ENCODE peak calls at places on chromosomes 11 and 22, in ten cellular contexts. B, U, D, L, Z, O, S, P, I and Q are unnamed samples.

GRCh38 chr11:40388097-40388818 is 1071.2 kb downstream of the LRRC4C start:
- DNase-seq in O (no peak), U (no peak), L (no peak), B (peak), D (no peak), S (no peak), Z (no peak), I (no peak), P (no peak), Q (no peak)

GRCh38 chr22:42819412-42820069 is 37.5 kb downstream of the ARFGAP3 start:
- DNase-seq in U (no peak), S (no peak), D (no peak), O (no peak), I (no peak), L (no peak), B (no peak), Z (no peak), P (no peak), Q (no peak)

GRCh38 chr11:120327311-120327710 is 2.2 kb downstream of the TLCD5 start:
- DNase-seq in S (no peak), U (no peak), P (no peak), D (no peak), B (no peak), L (no peak), Z (no peak), O (no peak), I (no peak), Q (no peak)

GRCh38 chr22:50171965-50172421 is 1.5 kb downstream of the PANX2 start:
- DNase-seq in L (no peak), S (no peak), I (no peak), D (no peak), P (no peak), O (no peak), Z (no peak), U (no peak), B (no peak), Q (no peak)

GRCh38 chr11:44371706-44372105 is 61.8 kb upstream of the ALX4 start:
- DNase-seq in P (no peak), B (no peak), S (no peak), I (no peak), L (no peak), Z (no peak), U (no peak), O (no peak), D (no peak), Q (no peak)

GRCh38 chr11:119116601-119117000 is 4.8 kb upstream of the HINFP start:
- DNase-seq in D (no peak), Z (no peak), P (no peak), U (no peak), S (no peak), I (no peak), O (no peak), L (no peak), B (no peak), Q (no peak)

GRCh38 chr11:118928108-118928869 is 2.6 kb upstream of the BCL9L start:
- DNase-seq in O (peak), L (peak), S (peak), P (no peak), I (peak), Z (peak), U (no peak), B (peak), D (peak), Q (peak)

GRCh38 chr11:64846998-64847666 is 2.7 kb upstream of the CDC42BPG start:
- DNase-seq in D (peak), P (no peak), B (peak), Z (peak), O (peak), S (peak), I (peak), U (peak), L (peak), Q (peak)

GRCh38 chr11:77191823-77192495 is 63.9 kb downstream of the MYO7A start:
- DNase-seq in Z (peak), O (no peak), I (peak), D (peak), P (no peak), L (peak), B (peak), S (peak), U (no peak), Q (peak)

GRCh38 chr11:10908215-10908990 is 50.5 kb upstream of the ZBED5 start:
- DNase-seq in P (no peak), D (no peak), I (no peak), Z (no peak), O (no peak), L (no peak), S (no peak), U (no peak), B (no peak), Q (no peak)